ENCODE peak calls at places on chromosome 7, in five cellular contexts. One of them, this sample, is unnamed.

GRCh38 chr7:158903897-158904541 is 47.7 kb downstream of the DYNC2I1 start:
- DNase-seq in endodermal cell: no peak
- DNase-seq in body of pancreas: peak; percentile 39
- DNase-seq in brain microvascular endothelial cell: no peak
- DNase-seq in colonic mucosa: no peak
- DNase-seq in this sample: no peak

GRCh38 chr7:131249003-131249402 is 78.7 kb upstream of the MKLN1 start:
- DNase-seq in colonic mucosa: peak; percentile 30
- DNase-seq in brain microvascular endothelial cell: peak; percentile 97
- DNase-seq in endodermal cell: peak; percentile 63
- DNase-seq in body of pancreas: peak; percentile 20
- DNase-seq in this sample: peak; percentile 88

GRCh38 chr7:36015733-36016132 is 137.3 kb upstream of the EEPD1 start:
- DNase-seq in endodermal cell: no peak
- DNase-seq in brain microvascular endothelial cell: peak; percentile 58
- DNase-seq in colonic mucosa: no peak
- DNase-seq in body of pancreas: no peak
- DNase-seq in this sample: no peak

GRCh38 chr7:14432936-14433335 is 443.5 kb upstream of the ETV1 start:
- DNase-seq in brain microvascular endothelial cell: no peak
- DNase-seq in body of pancreas: no peak
- DNase-seq in endodermal cell: peak; percentile 55
- DNase-seq in colonic mucosa: no peak
- DNase-seq in this sample: no peak

GRCh38 chr7:140570120-140570519 is 70.5 kb downstream of the DENND2A start:
- DNase-seq in endodermal cell: no peak
- DNase-seq in colonic mucosa: no peak
- DNase-seq in brain microvascular endothelial cell: peak; percentile 4
- DNase-seq in body of pancreas: no peak
- DNase-seq in this sample: no peak

GRCh38 chr7:105759670-105760548 is 116.5 kb downstream of the ATXN7L1 start:
- DNase-seq in brain microvascular endothelial cell: peak; percentile 67
- DNase-seq in endodermal cell: peak; percentile 66
- DNase-seq in colonic mucosa: peak; percentile 63
- DNase-seq in body of pancreas: peak; percentile 66
- DNase-seq in this sample: no peak

GRCh38 chr7:24407965-24408364 is 124.0 kb downstream of the NPY start:
- DNase-seq in endodermal cell: no peak
- DNase-seq in body of pancreas: no peak
- DNase-seq in colonic mucosa: no peak
- DNase-seq in brain microvascular endothelial cell: no peak
- DNase-seq in this sample: no peak

GRCh38 chr7:3336042-3336665 is 35.1 kb downstream of the SDK1 start:
- DNase-seq in body of pancreas: no peak
- DNase-seq in colonic mucosa: no peak
- DNase-seq in brain microvascular endothelial cell: no peak
- DNase-seq in endodermal cell: no peak
- DNase-seq in this sample: no peak

GRCh38 chr7:107743567-107744344 is at the start of gene CBLL1:
- DNase-seq in endodermal cell: peak; percentile 97
- DNase-seq in body of pancreas: peak; percentile 97
- DNase-seq in brain microvascular endothelial cell: peak; percentile 97
- DNase-seq in colonic mucosa: peak; percentile 97
- DNase-seq in this sample: peak; percentile 99

GRCh38 chr7:31776616-31777015 is 89.6 kb downstream of the PPP1R17 start:
- DNase-seq in brain microvascular endothelial cell: peak; percentile 59
- DNase-seq in colonic mucosa: no peak
- DNase-seq in endodermal cell: no peak
- DNase-seq in body of pancreas: no peak
- DNase-seq in this sample: no peak

GRCh38 chr7:4837041-4837813 is 24.6 kb downstream of the PAPOLB start:
- DNase-seq in body of pancreas: peak; percentile 87
- DNase-seq in brain microvascular endothelial cell: peak; percentile 56
- DNase-seq in endodermal cell: peak; percentile 33
- DNase-seq in colonic mucosa: no peak
- DNase-seq in this sample: peak; percentile 70

GRCh38 chr7:1274876-1275684 is 42.4 kb downstream of the UNCX start:
- DNase-seq in brain microvascular endothelial cell: no peak
- DNase-seq in body of pancreas: no peak
- DNase-seq in endodermal cell: no peak
- DNase-seq in colonic mucosa: no peak
- DNase-seq in this sample: no peak

GRCh38 chr7:13333351-13333750 is 645.9 kb downstream of the ARL4A start:
- DNase-seq in endodermal cell: no peak
- DNase-seq in brain microvascular endothelial cell: no peak
- DNase-seq in colonic mucosa: no peak
- DNase-seq in body of pancreas: no peak
- DNase-seq in this sample: no peak

GRCh38 chr7:69967152-69967591 is 368.9 kb downstream of the AUTS2 start:
- DNase-seq in endodermal cell: peak; percentile 57
- DNase-seq in body of pancreas: peak; percentile 13
- DNase-seq in colonic mucosa: no peak
- DNase-seq in brain microvascular endothelial cell: no peak
- DNase-seq in this sample: no peak

GRCh38 chr7:114212753-114213439 is 201.7 kb upstream of the FOXP2 start:
- DNase-seq in colonic mucosa: no peak
- DNase-seq in body of pancreas: no peak
- DNase-seq in endodermal cell: no peak
- DNase-seq in brain microvascular endothelial cell: no peak
- DNase-seq in this sample: no peak

GRCh38 chr7:101109368-101109767 is 17.5 kb upstream of the SERPINE1 start:
- DNase-seq in brain microvascular endothelial cell: no peak
- DNase-seq in endodermal cell: no peak
- DNase-seq in colonic mucosa: no peak
- DNase-seq in body of pancreas: no peak
- DNase-seq in this sample: no peak

GRCh38 chr7:74606101-74606908 is 51.2 kb upstream of the GTF2I start:
- DNase-seq in body of pancreas: peak; percentile 73
- DNase-seq in colonic mucosa: peak; percentile 38
- DNase-seq in endodermal cell: peak; percentile 75
- DNase-seq in brain microvascular endothelial cell: no peak
- DNase-seq in this sample: no peak

GRCh38 chr7:63092951-63093350 is 905.7 kb upstream of the ZNF722 start:
- DNase-seq in brain microvascular endothelial cell: no peak
- DNase-seq in endodermal cell: no peak
- DNase-seq in colonic mucosa: no peak
- DNase-seq in body of pancreas: no peak
- DNase-seq in this sample: peak; percentile 35

GRCh38 chr7:111041577-111041976 is 49.4 kb upstream of the LRRN3 start:
- DNase-seq in brain microvascular endothelial cell: no peak
- DNase-seq in body of pancreas: no peak
- DNase-seq in endodermal cell: no peak
- DNase-seq in colonic mucosa: no peak
- DNase-seq in this sample: no peak

GRCh38 chr7:100215895-100216294 is 3.9 kb upstream of the PVRIG start:
- DNase-seq in colonic mucosa: no peak
- DNase-seq in body of pancreas: peak; percentile 57
- DNase-seq in endodermal cell: no peak
- DNase-seq in brain microvascular endothelial cell: no peak
- DNase-seq in this sample: no peak

GRCh38 chr7:130419652-130420051 is 21.2 kb downstream of the CEP41 start:
- DNase-seq in colonic mucosa: no peak
- DNase-seq in endodermal cell: no peak
- DNase-seq in brain microvascular endothelial cell: no peak
- DNase-seq in body of pancreas: no peak
- DNase-seq in this sample: no peak

GRCh38 chr7:149414745-149415390 is 46.0 kb downstream of the ZNF777 start:
- DNase-seq in body of pancreas: peak; percentile 46
- DNase-seq in brain microvascular endothelial cell: peak; percentile 92
- DNase-seq in endodermal cell: peak; percentile 96
- DNase-seq in colonic mucosa: peak; percentile 30
- DNase-seq in this sample: no peak

GRCh38 chr7:116777613-116778380 is 84.6 kb upstream of the CAPZA2 start:
- DNase-seq in colonic mucosa: no peak
- DNase-seq in endodermal cell: no peak
- DNase-seq in brain microvascular endothelial cell: no peak
- DNase-seq in body of pancreas: no peak
- DNase-seq in this sample: no peak

GRCh38 chr7:97868788-97869187 is 3.4 kb downstream of the ASNS start:
- DNase-seq in brain microvascular endothelial cell: no peak
- DNase-seq in colonic mucosa: no peak
- DNase-seq in endodermal cell: no peak
- DNase-seq in body of pancreas: peak; percentile 23
- DNase-seq in this sample: no peak
- H3K27ac ChIP-seq in brain microvascular endothelial cell: no peak overlapping the region
- H3K27ac ChIP-seq in colonic mucosa: no peak overlapping the region
- H3K27ac ChIP-seq in endodermal cell: no peak overlapping the region
- H3K27ac ChIP-seq in body of pancreas: no peak overlapping the region
- H3K27ac ChIP-seq in this sample: no peak overlapping the region

GRCh38 chr7:157016024-157016351 is 5.5 kb upstream of the MNX1 start:
- DNase-seq in body of pancreas: no peak
- DNase-seq in endodermal cell: peak; percentile 57
- DNase-seq in brain microvascular endothelial cell: no peak
- DNase-seq in colonic mucosa: no peak
- DNase-seq in this sample: no peak
- H3K27ac ChIP-seq in body of pancreas: no peak overlapping the region
- H3K27ac ChIP-seq in endodermal cell: no peak overlapping the region
- H3K27ac ChIP-seq in brain microvascular endothelial cell: no peak overlapping the region
- H3K27ac ChIP-seq in colonic mucosa: no peak overlapping the region
- H3K27ac ChIP-seq in this sample: no peak overlapping the region

GRCh38 chr7:134705716-134706115 is 59.1 kb downstream of the BPGM start:
- DNase-seq in endodermal cell: no peak
- DNase-seq in body of pancreas: no peak
- DNase-seq in brain microvascular endothelial cell: no peak
- DNase-seq in colonic mucosa: no peak
- DNase-seq in this sample: no peak
- H3K27ac ChIP-seq in endodermal cell: no peak overlapping the region
- H3K27ac ChIP-seq in body of pancreas: no peak overlapping the region
- H3K27ac ChIP-seq in brain microvascular endothelial cell: no peak overlapping the region
- H3K27ac ChIP-seq in colonic mucosa: no peak overlapping the region
- H3K27ac ChIP-seq in this sample: no peak overlapping the region

DNA sequence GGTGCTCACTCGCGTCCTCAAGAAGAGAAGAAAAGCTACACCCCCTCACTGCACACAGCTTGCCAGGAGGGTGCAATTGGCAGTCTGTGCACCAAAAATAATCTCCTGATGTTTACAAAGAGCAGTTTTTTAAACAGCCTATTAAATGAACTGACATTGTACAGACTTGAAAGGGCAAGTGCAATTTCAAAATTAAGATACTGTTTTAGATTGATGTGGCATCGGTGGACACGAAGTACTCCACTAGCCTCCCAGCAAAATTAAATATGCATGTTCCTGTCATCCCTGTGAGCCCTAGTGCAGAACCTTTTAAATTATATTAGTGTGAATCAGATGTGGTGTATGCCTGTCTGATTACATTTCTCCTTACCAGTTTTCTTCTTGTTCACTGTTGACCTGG is 87.9 kb downstream of the WIPF3 start:
- DNase-seq in brain microvascular endothelial cell: no peak
- DNase-seq in colonic mucosa: no peak
- DNase-seq in body of pancreas: no peak
- DNase-seq in endodermal cell: no peak
- DNase-seq in this sample: no peak
- H3K27ac ChIP-seq in brain microvascular endothelial cell: no peak overlapping the region
- H3K27ac ChIP-seq in colonic mucosa: no peak overlapping the region
- H3K27ac ChIP-seq in body of pancreas: no peak overlapping the region
- H3K27ac ChIP-seq in endodermal cell: no peak overlapping the region
- H3K27ac ChIP-seq in this sample: no peak overlapping the region